ENCODE peak calls at places on chromosomes 11 and 22, in four cellular contexts. P is CD8-positive, alpha-beta T cell; J is GM12878; E is DND-41. B is an unnamed sample.

GRCh38 chr11:112481893-112482292 is 221.2 kb upstream of the PLET1 start:
- DNase-seq in J (no peak), E (no peak), P (no peak), B (no peak)

GRCh38 chr11:69468911-69469885 is 12.3 kb upstream of the LINC01488 start:
- DNase-seq in E (no peak), J (no peak), P (no peak), B (no peak)

GRCh38 chr11:46913484-46913883 is 4.9 kb downstream of the LRP4 start:
- DNase-seq in E (no peak), P (no peak), J (no peak), B (no peak)

GRCh38 chr11:70669871-70670683 is 271.7 kb downstream of the CTTN start:
- DNase-seq in J (no peak), E (no peak), P (no peak), B (no peak)

GRCh38 chr11:86719781-86720463 is 47.5 kb upstream of the ME3 start:
- DNase-seq in J (no peak), P (no peak), E (no peak), B (no peak)

GRCh38 chr22:37484115-37485005 is 1.8 kb downstream of the MFNG start:
- DNase-seq in P (peak; percentile 91), J (peak; percentile 75), E (peak; percentile 81), B (peak; percentile 95)

GRCh38 chr11:115134886-115135285 is 369.3 kb downstream of the CADM1 start:
- DNase-seq in J (no peak), P (no peak), E (no peak), B (no peak)

GRCh38 chr11:3126901-3127691 is 38.0 kb downstream of the OSBPL5 start:
- DNase-seq in E (no peak), P (no peak), J (no peak), B (no peak)

GRCh38 chr22:50153056-50153755 is 17.3 kb upstream of the PANX2 start:
- DNase-seq in J (no peak), P (no peak), E (no peak), B (no peak)

GRCh38 chr11:115503083-115503885 is 931 bp downstream of the CADM1 start:
- DNase-seq in E (no peak), J (no peak), P (peak; percentile 48), B (no peak)

DNA sequence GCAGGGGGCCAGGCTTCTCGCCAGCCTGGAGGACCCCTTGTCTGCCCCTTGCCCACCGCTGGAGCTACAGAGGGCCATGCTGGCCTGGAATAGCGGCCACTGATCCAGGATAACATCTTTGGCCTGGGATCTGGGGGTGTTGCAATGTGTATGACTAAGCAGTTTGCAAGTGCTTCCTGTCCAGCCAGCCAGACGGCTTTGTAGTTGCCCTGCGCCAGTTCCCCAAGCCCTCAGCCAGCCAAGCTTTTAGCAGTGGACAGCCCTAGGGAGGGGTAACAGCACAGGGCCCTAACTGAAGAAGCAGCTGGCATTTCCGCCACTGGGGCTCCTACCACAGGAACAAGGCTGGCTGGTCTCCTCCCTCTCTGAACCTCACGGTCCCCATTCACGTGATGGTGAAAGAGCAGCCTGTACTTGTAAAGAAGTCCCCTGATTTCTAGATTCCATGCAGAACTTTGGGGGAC is 32.1 kb downstream of the UQCR10 start:
- DNase-seq in E (no peak), J (no peak), P (no peak), B (no peak)
- H3K4me3 ChIP-seq in E (no peak overlapping the region), J (no peak overlapping the region), P (no peak overlapping the region), B (no peak overlapping the region)

GRCh38 chr11:83033972-83034672 is 37.6 kb downstream of the RAB30 start:
- DNase-seq in P (no peak), J (no peak), E (no peak), B (no peak)
- H3K4me3 ChIP-seq in P (no peak overlapping the region), J (peak overlapping the region; percentile 10), E (no peak overlapping the region), B (no peak overlapping the region)

DNA sequence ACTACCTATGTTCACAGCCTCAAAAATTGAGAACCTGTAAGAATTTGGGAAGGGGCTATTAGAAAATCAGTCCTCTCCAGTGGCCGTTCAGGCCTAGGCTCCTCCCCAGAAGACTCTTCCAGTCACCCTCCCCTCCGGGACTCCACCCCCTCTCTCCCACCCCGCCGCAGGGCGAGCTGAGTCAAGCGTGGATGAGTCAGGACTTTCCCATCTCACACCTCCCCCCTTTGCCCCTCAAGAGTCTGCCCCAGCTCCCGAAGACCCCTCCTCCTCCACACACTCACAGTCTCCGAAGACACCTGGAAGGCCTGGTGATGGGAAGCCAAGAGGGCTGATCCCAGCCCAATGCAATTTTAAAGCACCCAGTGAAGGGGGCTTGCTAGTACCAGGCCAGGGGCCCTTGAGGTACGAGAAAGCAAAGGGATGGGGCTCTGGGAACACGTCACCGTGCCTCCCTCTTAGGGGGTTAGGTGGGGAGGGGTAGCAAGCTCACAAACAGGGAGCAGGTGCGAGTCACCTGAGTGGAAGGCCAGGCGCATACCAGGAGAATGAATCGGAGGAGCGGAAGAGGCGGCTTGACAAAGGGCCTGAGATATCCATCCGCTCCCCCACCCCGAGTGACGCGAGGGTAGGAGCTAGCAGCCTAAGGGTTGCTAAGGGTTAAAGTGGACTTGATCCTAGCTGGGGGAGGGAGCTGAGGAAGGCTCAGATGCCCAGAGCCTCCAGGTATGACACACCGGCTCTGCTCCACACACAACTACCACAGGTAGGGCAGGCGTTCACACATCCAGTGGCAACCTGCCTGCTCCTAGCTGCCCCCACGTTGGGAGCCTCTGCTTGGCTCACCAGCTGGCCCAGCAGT is 13.6 kb downstream of the BCL9L start:
- DNase-seq in E (peak; percentile 49), P (peak; percentile 74), J (no peak), B (peak; percentile 45)
- H3K4me3 ChIP-seq in E (no peak overlapping the region), P (peak overlapping the region; percentile 44), J (no peak overlapping the region), B (peak overlapping the region; percentile 44)

GRCh38 chr11:73343076-73343833 is 32.9 kb upstream of the RELT start:
- DNase-seq in J (no peak), E (no peak), P (no peak), B (no peak)

GRCh38 chr11:73340164-73340563 is 32.1 kb downstream of the ARHGEF17 start:
- DNase-seq in P (no peak), J (no peak), E (no peak), B (no peak)

GRCh38 chr11:73345481-73346147 is 30.6 kb upstream of the RELT start:
- DNase-seq in J (no peak), E (no peak), P (no peak), B (no peak)

GRCh38 chr11:73344191-73344607 is 32.0 kb upstream of the RELT start:
- DNase-seq in E (no peak), J (no peak), P (no peak), B (no peak)

DNA sequence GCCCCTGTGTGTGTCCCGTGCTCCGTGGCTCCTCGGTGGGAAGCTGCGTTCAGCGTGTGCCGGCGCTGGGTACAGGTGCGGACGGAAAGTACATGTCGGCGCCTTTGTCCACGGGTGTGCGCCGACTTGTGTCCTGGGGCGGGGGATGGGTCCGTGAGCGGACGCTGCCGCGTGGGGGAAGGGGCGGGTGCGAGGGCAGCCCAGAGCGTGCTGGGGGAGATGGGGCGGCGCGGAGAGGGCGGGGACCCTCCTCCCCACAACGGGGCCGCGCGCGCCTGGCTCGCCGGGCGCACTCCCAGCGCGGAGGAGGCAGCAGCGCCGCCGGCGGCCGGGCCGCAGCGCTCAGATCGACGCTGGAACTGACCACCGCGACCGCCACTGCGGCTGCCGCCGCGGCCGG is 33.6 kb upstream of the RELT start:
- DNase-seq in J (no peak), E (no peak), P (no peak), B (no peak)
- H3K4me3 ChIP-seq in J (no peak overlapping the region), E (no peak overlapping the region), P (no peak overlapping the region), B (no peak overlapping the region)

GRCh38 chr22:20653795-20654342 is 120.0 kb upstream of the SERPIND1 start:
- DNase-seq in J (no peak), P (no peak), E (no peak), B (no peak)
- H3K4me3 ChIP-seq in J (no peak overlapping the region), P (no peak overlapping the region), E (no peak overlapping the region), B (no peak overlapping the region)

GRCh38 chr11:118917488-118918127 is 8.1 kb downstream of the BCL9L start:
- DNase-seq in P (peak; percentile 64), E (no peak), J (no peak), B (peak; percentile 68)
- H3K4me3 ChIP-seq in P (peak overlapping the region; percentile 90), E (no peak overlapping the region), J (no peak overlapping the region), B (peak overlapping the region; percentile 53)

GRCh38 chr11:76263166-76263565 is 56.9 kb upstream of the WNT11 start:
- DNase-seq in J (no peak), P (no peak), E (no peak), B (no peak)
- H3K4me3 ChIP-seq in J (no peak overlapping the region), P (no peak overlapping the region), E (no peak overlapping the region), B (no peak overlapping the region)

DNA sequence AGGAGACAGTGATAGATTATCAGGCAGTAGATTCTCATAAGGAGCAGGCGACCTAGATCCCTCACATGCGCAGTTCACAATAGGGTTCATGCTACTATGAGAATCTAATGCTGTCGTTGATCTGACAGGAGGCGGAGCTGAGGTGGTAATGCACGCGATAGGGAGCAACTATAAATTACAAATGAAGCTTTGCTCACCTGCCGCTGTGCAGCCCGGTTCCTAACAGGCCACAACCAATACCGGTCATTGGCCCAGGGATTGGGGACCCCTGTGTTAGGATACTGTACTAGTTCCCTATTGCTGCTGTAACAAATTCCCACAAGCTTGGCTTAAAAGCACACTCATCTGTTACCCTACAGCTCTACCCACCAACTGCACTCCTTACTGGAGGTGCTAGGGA is 10.7 kb downstream of the B3GNT6 start:
- DNase-seq in P (no peak), E (no peak), J (no peak), B (no peak)
- H3K4me3 ChIP-seq in P (no peak overlapping the region), E (no peak overlapping the region), J (no peak overlapping the region), B (no peak overlapping the region)

GRCh38 chr11:26801601-26802000 is 79.7 kb upstream of the SLC5A12 start:
- DNase-seq in J (no peak), E (no peak), P (no peak), B (no peak)

GRCh38 chr11:26805001-26805400 is 83.1 kb upstream of the SLC5A12 start:
- DNase-seq in E (no peak), J (no peak), P (no peak), B (no peak)

DNA sequence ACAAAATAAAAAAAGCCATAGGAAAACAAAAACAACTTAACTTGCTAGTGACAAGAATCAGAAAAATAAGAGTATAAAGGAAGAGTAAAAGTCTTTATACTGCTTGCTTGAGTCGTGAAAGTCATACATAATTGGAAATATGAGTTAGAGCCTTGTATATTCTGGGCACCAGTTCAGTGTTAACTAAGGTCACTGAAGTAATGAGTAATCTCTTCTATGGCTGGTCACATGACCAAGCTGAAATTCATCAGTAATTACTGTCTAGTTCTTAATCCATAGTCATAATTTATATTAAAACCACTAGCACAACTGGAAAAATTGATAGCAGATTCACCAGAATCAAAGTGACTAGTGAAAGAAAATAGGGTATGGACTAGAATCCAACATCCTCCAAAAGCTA is 84.3 kb upstream of the SLC5A12 start:
- DNase-seq in E (no peak), P (no peak), J (no peak), B (no peak)
- H3K4me3 ChIP-seq in E (no peak overlapping the region), P (no peak overlapping the region), J (no peak overlapping the region), B (no peak overlapping the region)